ENCODE peak calls at places on chromosomes 3 and 15, in five cellular contexts. L is transverse colon, D is right cardiac atrium, S is A549, Y is colonic mucosa. Z is an unnamed sample.

GRCh38 chr15:39095218-39095879 is 485.5 kb upstream of the THBS1 start:
- DNase-seq in L (no peak), D (no peak), S (no peak), Y (no peak), Z (no peak)

GRCh38 chr15:25668901-25669300 is 194.2 kb downstream of the ATP10A start:
- DNase-seq in L (no peak), D (no peak), S (no peak), Y (no peak), Z (no peak)

GRCh38 chr15:80211976-80212375 is 40.0 kb downstream of the CTXND1 start:
- DNase-seq in L (no peak), D (no peak), S (no peak), Y (no peak), Z (no peak)

GRCh38 chr15:33226559-33227181 is 32.2 kb upstream of the FMN1 start:
- DNase-seq in L (peak; percentile 33), D (no peak), S (peak; percentile 86), Y (peak; percentile 45), Z (peak; percentile 59)

GRCh38 chr3:157906627-157907026 is 199.6 kb downstream of the SHOX2 start:
- DNase-seq in L (no peak), D (no peak), S (no peak), Y (no peak), Z (no peak)

GRCh38 chr3:127524300-127524896 is 66.1 kb downstream of the TPRA1 start:
- DNase-seq in L (no peak), D (no peak), S (no peak), Y (no peak), Z (no peak)

GRCh38 chr3:128610671-128611070 is 39.9 kb downstream of the RPN1 start:
- DNase-seq in L (no peak), D (no peak), S (no peak), Y (no peak), Z (no peak)

GRCh38 chr3:183202004-183202722 is 39.6 kb upstream of the LAMP3 start:
- DNase-seq in L (no peak), D (no peak), S (no peak), Y (no peak), Z (no peak)

GRCh38 chr3:131217296-131217741 is 164.3 kb upstream of the NUDT16 start:
- DNase-seq in L (no peak), D (peak; percentile 47), S (peak; percentile 10), Y (no peak), Z (no peak)

GRCh38 chr3:30948436-30948835 is 54.0 kb upstream of the GADL1 start:
- DNase-seq in L (no peak), D (no peak), S (no peak), Y (no peak), Z (no peak)

GRCh38 chr3:168865022-168865551 is 769.4 kb upstream of the GOLIM4 start:
- DNase-seq in L (no peak), D (no peak), S (no peak), Y (peak; percentile 41), Z (no peak)

GRCh38 chr15:57911247-57911646 is 154.3 kb downstream of the ALDH1A2 start:
- DNase-seq in L (no peak), D (peak; percentile 86), S (no peak), Y (no peak), Z (no peak)

GRCh38 chr3:71305246-71306206 is 278.0 kb downstream of the FOXP1 start:
- DNase-seq in L (peak; percentile 19), D (no peak), S (no peak), Y (peak; percentile 36), Z (no peak)

GRCh38 chr3:15271785-15272381 is 60.5 kb downstream of the SH3BP5 start:
- DNase-seq in L (peak; percentile 73), D (peak; percentile 78), S (no peak), Y (peak; percentile 49), Z (no peak)

GRCh38 chr3:96022676-96023075 is 791.7 kb upstream of the EPHA6 start:
- DNase-seq in L (no peak), D (no peak), S (no peak), Y (no peak), Z (no peak)

GRCh38 chr3:182909318-182910040 is 70.9 kb downstream of the DCUN1D1 start:
- DNase-seq in L (no peak), D (no peak), S (peak; percentile 10), Y (no peak), Z (no peak)

GRCh38 chr3:94937980-94938379 is 875.1 kb downstream of the NSUN3 start:
- DNase-seq in L (no peak), D (no peak), S (no peak), Y (no peak), Z (peak; percentile 73)

GRCh38 chr3:101962055-101962454 is 112.7 kb downstream of the NFKBIZ start:
- DNase-seq in L (no peak), D (no peak), S (no peak), Y (no peak), Z (no peak)

GRCh38 chr3:197847866-197848401 is 56.9 kb downstream of the LRCH3 start:
- DNase-seq in L (peak; percentile 18), D (no peak), S (no peak), Y (peak; percentile 22), Z (no peak)
- H3K4me3 ChIP-seq in L (peak overlapping the region; percentile 9), D (no peak overlapping the region), S (no peak overlapping the region), Y (no peak overlapping the region), Z (no peak overlapping the region)

GRCh38 chr3:134956844-134957243 is 161.8 kb downstream of the EPHB1 start:
- DNase-seq in L (no peak), D (no peak), S (no peak), Y (no peak), Z (no peak)
- H3K27ac ChIP-seq in L (no peak overlapping the region), D (no peak overlapping the region), S (no peak overlapping the region), Y (no peak overlapping the region), Z (no peak overlapping the region)

GRCh38 chr3:31971607-31972006 is 9.5 kb downstream of the OSBPL10 start:
- DNase-seq in L (no peak), D (no peak), S (no peak), Y (no peak), Z (no peak)

GRCh38 chr3:31973081-31973480 is 8.0 kb downstream of the OSBPL10 start:
- DNase-seq in L (no peak), D (no peak), S (no peak), Y (no peak), Z (no peak)

GRCh38 chr3:31966978-31967592 is 14.0 kb downstream of the OSBPL10 start:
- DNase-seq in L (no peak), D (no peak), S (no peak), Y (no peak), Z (no peak)

GRCh38 chr3:31968927-31969418 is 12.1 kb downstream of the OSBPL10 start:
- DNase-seq in L (no peak), D (no peak), S (peak; percentile 74), Y (peak; percentile 13), Z (no peak)

GRCh38 chr3:31968391-31968926 is 12.6 kb downstream of the OSBPL10 start:
- DNase-seq in L (no peak), D (no peak), S (no peak), Y (no peak), Z (no peak)
- H3K4me3 ChIP-seq in L (no peak overlapping the region), D (no peak overlapping the region), S (peak overlapping the region; percentile 21), Y (no peak overlapping the region), Z (no peak overlapping the region)

GRCh38 chr3:29560031-29560430 is 279.2 kb downstream of the RBMS3 start:
- DNase-seq in L (no peak), D (no peak), S (no peak), Y (no peak), Z (no peak)
- H3K27ac ChIP-seq in L (no peak overlapping the region), D (no peak overlapping the region), S (no peak overlapping the region), Y (no peak overlapping the region), Z (no peak overlapping the region)

GRCh38 chr3:160671231-160671630 is 5.7 kb upstream of the ARL14 start:
- DNase-seq in L (peak; percentile 10), D (no peak), S (no peak), Y (no peak), Z (no peak)

GRCh38 chr3:160665784-160666526 is 11.0 kb upstream of the ARL14 start:
- DNase-seq in L (peak; percentile 49), D (no peak), S (no peak), Y (peak; percentile 37), Z (no peak)

GRCh38 chr3:160668454-160668853 is 8.5 kb upstream of the ARL14 start:
- DNase-seq in L (no peak), D (no peak), S (no peak), Y (no peak), Z (no peak)

GRCh38 chr3:160665231-160665630 is 11.7 kb upstream of the ARL14 start:
- DNase-seq in L (no peak), D (no peak), S (no peak), Y (no peak), Z (no peak)

GRCh38 chr3:160667452-160667851 is 9.5 kb upstream of the ARL14 start:
- DNase-seq in L (peak; percentile 78), D (no peak), S (peak; percentile 21), Y (peak; percentile 86), Z (no peak)
- H3K4me3 ChIP-seq in L (no peak overlapping the region), D (no peak overlapping the region), S (no peak overlapping the region), Y (no peak overlapping the region), Z (no peak overlapping the region)